ENCODE peak calls at places on chromosomes 7 and 10, in nine cellular contexts. Q is SW 1271, O is NCI-H1694 treated with DMSO at 0.1 percent for 48 hours, C is NCI-H69, P is vagina, F is left ventricle myocardium inferior, T is coronary artery, K is neural crest cell, R is bronchial epithelial cell. U is an unnamed sample.

GRCh38 chr10:125016123-125016522 is 74.2 kb downstream of the ZRANB1 start:
- DNase-seq in Q (no peak), F (no peak), K (no peak), C (no peak), O (no peak), R (no peak), T (peak), P (no peak), U (no peak)

GRCh38 chr10:13536674-13537366 is 8.0 kb upstream of the BEND7 start:
- DNase-seq in K (peak), P (no peak), F (peak), R (peak), O (peak), Q (peak), T (no peak), C (peak), U (no peak)

GRCh38 chr7:100678291-100678984 is 4.9 kb downstream of the GNB2 start:
- DNase-seq in O (no peak), C (no peak), K (no peak), F (peak), R (no peak), P (no peak), Q (no peak), T (no peak), U (no peak)

GRCh38 chr7:4828720-4829383 is 33.0 kb downstream of the PAPOLB start:
- DNase-seq in K (no peak), R (no peak), T (no peak), O (no peak), F (no peak), Q (no peak), C (no peak), P (no peak), U (no peak)

GRCh38 chr7:64946772-64947171 is 43.7 kb downstream of the ZNF273 start:
- DNase-seq in T (no peak), P (no peak), C (peak), K (peak), F (no peak), R (no peak), Q (no peak), O (no peak), U (no peak)

GRCh38 chr7:113710310-113711106 is 208.3 kb downstream of the PPP1R3A start:
- DNase-seq in K (peak), T (no peak), C (peak), R (peak), F (no peak), O (peak), Q (peak), P (no peak), U (peak)

GRCh38 chr7:130923930-130924329 is 189.9 kb upstream of the KLF14 start:
- DNase-seq in F (no peak), K (no peak), C (no peak), Q (no peak), P (no peak), T (no peak), O (no peak), R (no peak), U (no peak)

GRCh38 chr7:28407643-28408042 is 4.7 kb upstream of the CREB5 start:
- DNase-seq in R (peak), O (no peak), T (no peak), F (no peak), P (no peak), Q (no peak), C (no peak), K (no peak), U (no peak)

GRCh38 chr10:11573497-11573896 is 38.0 kb downstream of the USP6NL start:
- DNase-seq in O (no peak), T (no peak), K (no peak), F (no peak), P (no peak), C (no peak), Q (no peak), R (no peak), U (no peak)